ENCODE peak calls at places on chromosomes 2 and 18, in seven cellular contexts. T, I, V, F, L, B and R are unnamed samples.

GRCh38 chr2:28004086-28004485 is 113.6 kb downstream of the BABAM2 start:
- DNase-seq in T (no peak), B (no peak), I (no peak), V (no peak), F (no peak), L (no peak), R (peak; percentile 58)

GRCh38 chr2:38214209-38214717 is 138.3 kb upstream of the CYP1B1 start:
- DNase-seq in F (no peak), I (no peak), B (no peak), L (no peak), T (no peak), V (no peak), R (no peak)

GRCh38 chr18:5058768-5059539 is 138.1 kb downstream of the AKAIN1 start:
- DNase-seq in I (no peak), F (peak; percentile 24), B (peak; percentile 9), T (peak; percentile 7), L (peak; percentile 17), V (no peak), R (peak; percentile 9)

GRCh38 chr2:182444806-182445205 is 18.0 kb upstream of the PDE1A start:
- DNase-seq in F (no peak), B (no peak), L (no peak), I (no peak), T (no peak), V (no peak), R (no peak)

GRCh38 chr2:158321264-158321663 is 135.3 kb downstream of the CCDC148 start:
- DNase-seq in B (no peak), I (no peak), F (no peak), L (no peak), V (no peak), T (no peak), R (peak; percentile 47)

GRCh38 chr2:176493221-176493825 is 224.1 kb downstream of the MTX2 start:
- DNase-seq in T (no peak), L (no peak), B (no peak), V (no peak), I (no peak), F (no peak), R (no peak)

GRCh38 chr2:217102941-217103340 is 243.1 kb upstream of the TNP1 start:
- DNase-seq in T (no peak), F (no peak), B (no peak), V (no peak), L (no peak), I (no peak), R (peak; percentile 29)

GRCh38 chr2:226118471-226119429 is 680.9 kb downstream of the IRS1 start:
- DNase-seq in T (no peak), I (no peak), L (no peak), B (no peak), F (peak; percentile 47), V (no peak), R (peak; percentile 82)

GRCh38 chr2:102063360-102063947 is 71.7 kb downstream of the IL1R2 start:
- DNase-seq in L (no peak), B (no peak), T (no peak), I (no peak), F (no peak), V (no peak), R (no peak)

GRCh38 chr18:362914-363295 is 95.1 kb upstream of the THOC1 start:
- DNase-seq in T (no peak), L (no peak), B (no peak), V (no peak), I (no peak), F (no peak), R (peak; percentile 11)

GRCh38 chr18:58570360-58571064 is 58.4 kb downstream of the ALPK2 start:
- DNase-seq in B (no peak), I (no peak), V (no peak), L (no peak), T (no peak), F (no peak), R (peak; percentile 26)

GRCh38 chr2:163633296-163633695 is 102.5 kb downstream of the FIGN start:
- DNase-seq in I (no peak), L (no peak), F (no peak), V (no peak), B (no peak), T (no peak), R (no peak)

GRCh38 chr2:56199492-56199891 is 15.7 kb downstream of the CCDC85A start:
- DNase-seq in V (no peak), B (no peak), F (no peak), T (no peak), L (no peak), I (no peak), R (peak; percentile 12)

GRCh38 chr2:239388236-239389151 is 12.3 kb downstream of the HDAC4 start:
- DNase-seq in V (no peak), I (no peak), T (no peak), F (no peak), L (no peak), B (no peak), R (no peak)

GRCh38 chr2:188588235-188588634 is 296.6 kb downstream of the GULP1 start:
- DNase-seq in F (no peak), I (no peak), B (no peak), V (no peak), T (no peak), L (no peak), R (no peak)

GRCh38 chr2:75157435-75157834 is 41.9 kb downstream of the TACR1 start:
- DNase-seq in V (no peak), I (peak; percentile 21), B (no peak), T (no peak), F (no peak), L (peak; percentile 11), R (no peak)

GRCh38 chr2:241389697-241390096 is 33.6 kb downstream of the FARP2 start:
- DNase-seq in T (no peak), L (no peak), F (no peak), B (no peak), I (no peak), V (no peak), R (no peak)

GRCh38 chr2:37798315-37799005 is 126.6 kb upstream of the RMDN2 start:
- DNase-seq in L (no peak), T (no peak), F (peak; percentile 4), B (no peak), V (no peak), I (no peak), R (no peak)

GRCh38 chr2:12227941-12228608 is 481.6 kb downstream of the LPIN1 start:
- DNase-seq in I (no peak), V (no peak), L (no peak), F (no peak), B (no peak), T (no peak), R (no peak)

GRCh38 chr2:16630463-16630862 is 35.2 kb downstream of the CYRIA start:
- DNase-seq in B (no peak), V (no peak), F (peak; percentile 55), I (peak; percentile 55), T (no peak), L (no peak), R (no peak)

GRCh38 chr2:45494978-45495293 is 116.1 kb downstream of the SRBD1 start:
- DNase-seq in B (no peak), F (no peak), L (no peak), T (no peak), I (no peak), V (no peak), R (no peak)

GRCh38 chr2:50514881-50515280 is 517.1 kb downstream of the NRXN1 start:
- DNase-seq in F (no peak), V (no peak), I (no peak), T (no peak), L (no peak), B (no peak), R (no peak)

GRCh38 chr2:241218131-241219029 is 29.9 kb downstream of the ANO7 start:
- DNase-seq in I (no peak), F (no peak), L (peak; percentile 4), B (no peak), T (peak; percentile 11), V (peak; percentile 18), R (peak; percentile 43)

GRCh38 chr2:216289470-216289869 is 82.8 kb downstream of the MARCHF4 start:
- DNase-seq in L (no peak), B (no peak), I (no peak), V (no peak), F (no peak), T (no peak), R (no peak)

GRCh38 chr2:227325824-227326195 is 759 bp downstream of the MFF start:
- DNase-seq in F (peak; percentile 46), V (no peak), I (no peak), T (no peak), L (no peak), B (no peak), R (no peak)

GRCh38 chr2:173126819-173127218 is 51.2 kb downstream of the MAP3K20 start:
- DNase-seq in I (no peak), L (no peak), T (no peak), V (no peak), F (no peak), B (no peak), R (peak; percentile 59)

GRCh38 chr2:157785866-157786662 is 90.1 kb downstream of the ACVR1 start:
- DNase-seq in T (no peak), B (no peak), I (no peak), L (no peak), F (no peak), V (no peak), R (no peak)

GRCh38 chr2:236636714-236637485 is 67.3 kb downstream of the ACKR3 start:
- DNase-seq in F (no peak), T (no peak), V (no peak), B (no peak), L (no peak), I (no peak), R (no peak)